ENCODE peak calls at places on chromosomes 2 and 18, in five cellular contexts. Q is lower lobe of right lung, S is prostate gland, U is cardiac fibroblast, I is ascending aorta. J is an unnamed sample.

GRCh38 chr2:191922736-191923651 is 76.1 kb upstream of the CAVIN2 start:
- DNase-seq in Q (no peak), S (no peak), U (no peak), I (no peak), J (peak)

GRCh38 chr2:217734999-217735398 is 267.8 kb downstream of the TNS1 start:
- DNase-seq in Q (no peak), S (no peak), U (no peak), I (no peak), J (no peak)

GRCh38 chr2:118112771-118113334 is 24.6 kb downstream of the INSIG2 start:
- DNase-seq in Q (no peak), S (no peak), U (peak), I (no peak), J (no peak)

GRCh38 chr2:102599486-102599885 is 19.9 kb upstream of the SLC9A2 start:
- DNase-seq in Q (no peak), S (no peak), U (no peak), I (no peak), J (no peak)

GRCh38 chr2:37561615-37562569 is 109.5 kb downstream of the CDC42EP3 start:
- DNase-seq in Q (no peak), S (no peak), U (peak), I (no peak), J (no peak)

GRCh38 chr2:27494944-27495554 is at the start of gene FNDC4:
- DNase-seq in Q (peak), S (no peak), U (no peak), I (no peak), J (no peak)

GRCh38 chr18:14092625-14093361 is 39.4 kb downstream of the ZNF519 start:
- DNase-seq in Q (no peak), S (no peak), U (no peak), I (no peak), J (no peak)

GRCh38 chr2:128535928-128536327 is 217.3 kb upstream of the HS6ST1 start:
- DNase-seq in Q (no peak), S (no peak), U (peak), I (no peak), J (no peak)

GRCh38 chr2:98346259-98347236 is at the start of gene CNGA3:
- DNase-seq in Q (no peak), S (no peak), U (peak), I (no peak), J (no peak)

GRCh38 chr2:42618972-42619371 is 50.5 kb downstream of the MTA3 start:
- DNase-seq in Q (no peak), S (no peak), U (peak), I (no peak), J (no peak)

GRCh38 chr2:181193550-181193949 is 213.1 kb downstream of the UBE2E3 start:
- DNase-seq in Q (no peak), S (no peak), U (no peak), I (no peak), J (no peak)

GRCh38 chr18:33355263-33355662 is 85.3 kb downstream of the CCDC178 start:
- DNase-seq in Q (no peak), S (no peak), U (no peak), I (no peak), J (no peak)

GRCh38 chr2:133886735-133887675 is 318.7 kb upstream of the NCKAP5 start:
- DNase-seq in Q (peak), S (peak), U (peak), I (no peak), J (peak)

GRCh38 chr2:42372801-42373200 is 11.8 kb upstream of the COX7A2L start:
- DNase-seq in Q (no peak), S (no peak), U (no peak), I (no peak), J (no peak)

GRCh38 chr2:25912851-25913695 is 34.8 kb upstream of the ASXL2 start:
- DNase-seq in Q (no peak), S (no peak), U (peak), I (no peak), J (no peak)

GRCh38 chr2:641501-642430 is 35.4 kb downstream of the TMEM18 start:
- DNase-seq in Q (no peak), S (peak), U (no peak), I (no peak), J (no peak)

GRCh38 chr2:88127888-88128653 is at the start of gene FABP1:
- DNase-seq in Q (no peak), S (no peak), U (no peak), I (no peak), J (no peak)

GRCh38 chr2:127597984-127598380 is 48.0 kb upstream of the GPR17 start:
- DNase-seq in Q (no peak), S (no peak), U (peak), I (no peak), J (no peak)

GRCh38 chr2:136696438-136696837 is 68.9 kb upstream of the THSD7B start:
- DNase-seq in Q (no peak), S (no peak), U (no peak), I (no peak), J (no peak)

GRCh38 chr18:66523219-66523991 is 80.5 kb downstream of the CDH19 start:
- DNase-seq in Q (no peak), S (no peak), U (no peak), I (no peak), J (no peak)

GRCh38 chr2:107358362-107358761 is 468.3 kb upstream of the RGPD4 start:
- DNase-seq in Q (no peak), S (no peak), U (no peak), I (no peak), J (no peak)

GRCh38 chr2:173590278-173590811 is 235.7 kb downstream of the CDCA7 start:
- DNase-seq in Q (peak), S (no peak), U (peak), I (no peak), J (no peak)

GRCh38 chr2:239466046-239466754 is 65.4 kb upstream of the HDAC4 start:
- DNase-seq in Q (no peak), S (no peak), U (no peak), I (no peak), J (no peak)

GRCh38 chr2:147808520-147808919 is 36.3 kb upstream of the ACVR2A start:
- DNase-seq in Q (no peak), S (no peak), U (no peak), I (no peak), J (no peak)

GRCh38 chr18:37519506-37520135 is 46.0 kb downstream of the CELF4 start:
- DNase-seq in Q (no peak), S (no peak), U (no peak), I (no peak), J (no peak)

GRCh38 chr2:164605295-164605694 is 16.0 kb downstream of the GRB14 start:
- DNase-seq in Q (no peak), S (no peak), U (peak), I (no peak), J (no peak)

GRCh38 chr2:62774555-62775366 is 69.2 kb downstream of the EHBP1 start:
- DNase-seq in Q (no peak), S (peak), U (peak), I (no peak), J (peak)

GRCh38 chr18:55138401-55138800 is 179.1 kb upstream of the CCDC68 start:
- DNase-seq in Q (no peak), S (no peak), U (no peak), I (no peak), J (no peak)

GRCh38 chr2:19352946-19353720 is 5.3 kb downstream of the OSR1 start:
- DNase-seq in Q (no peak), S (no peak), U (no peak), I (no peak), J (no peak)

GRCh38 chr2:9745153-9745899 is 97.9 kb upstream of the TAF1B start:
- DNase-seq in Q (no peak), S (no peak), U (peak), I (no peak), J (no peak)

DNA sequence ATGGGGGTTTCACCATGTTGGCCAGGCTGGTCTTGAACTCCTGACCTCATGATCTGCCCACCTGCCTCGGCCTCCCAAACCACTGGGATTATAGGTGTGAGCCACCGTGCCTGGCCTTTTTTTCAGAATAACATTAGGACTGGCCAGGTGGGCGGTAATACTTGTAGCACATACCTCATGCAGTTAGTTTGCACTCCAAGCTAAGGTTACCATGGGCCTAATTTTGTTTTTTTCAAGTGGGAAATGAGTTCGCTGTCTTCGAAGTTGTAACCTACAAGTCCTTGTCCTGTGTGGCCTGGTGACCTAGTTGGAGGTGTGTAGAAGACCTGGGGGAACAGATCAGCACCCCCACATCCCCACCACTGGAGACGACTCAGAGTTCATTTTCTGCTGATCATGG is 74.8 kb downstream of the LYPD1 start:
- DNase-seq in Q (no peak), S (no peak), U (no peak), I (no peak), J (no peak)
- TF ChIP-seq CTCF in Q (no peak), S (no peak), U (no peak), I (no peak), J (no peak)

GRCh38 chr2:86037141-86037794 is 68.4 kb downstream of the POLR1A start:
- DNase-seq in Q (peak), S (no peak), U (peak), I (no peak), J (no peak)

GRCh38 chr2:86037795-86038192 is 67.9 kb downstream of the POLR1A start:
- DNase-seq in Q (no peak), S (no peak), U (no peak), I (no peak), J (no peak)

GRCh38 chr2:86039178-86039962 is 66.3 kb downstream of the POLR1A start:
- DNase-seq in Q (no peak), S (no peak), U (no peak), I (no peak), J (no peak)

GRCh38 chr2:86039963-86040655 is 65.6 kb downstream of the POLR1A start:
- DNase-seq in Q (no peak), S (no peak), U (no peak), I (no peak), J (no peak)

GRCh38 chr2:86038291-86039081 is 67.2 kb downstream of the POLR1A start:
- DNase-seq in Q (no peak), S (no peak), U (peak), I (peak), J (no peak)
- H3K4me3 ChIP-seq in Q (no peak), S (no peak), U (no peak), I (no peak), J (no peak)

DNA sequence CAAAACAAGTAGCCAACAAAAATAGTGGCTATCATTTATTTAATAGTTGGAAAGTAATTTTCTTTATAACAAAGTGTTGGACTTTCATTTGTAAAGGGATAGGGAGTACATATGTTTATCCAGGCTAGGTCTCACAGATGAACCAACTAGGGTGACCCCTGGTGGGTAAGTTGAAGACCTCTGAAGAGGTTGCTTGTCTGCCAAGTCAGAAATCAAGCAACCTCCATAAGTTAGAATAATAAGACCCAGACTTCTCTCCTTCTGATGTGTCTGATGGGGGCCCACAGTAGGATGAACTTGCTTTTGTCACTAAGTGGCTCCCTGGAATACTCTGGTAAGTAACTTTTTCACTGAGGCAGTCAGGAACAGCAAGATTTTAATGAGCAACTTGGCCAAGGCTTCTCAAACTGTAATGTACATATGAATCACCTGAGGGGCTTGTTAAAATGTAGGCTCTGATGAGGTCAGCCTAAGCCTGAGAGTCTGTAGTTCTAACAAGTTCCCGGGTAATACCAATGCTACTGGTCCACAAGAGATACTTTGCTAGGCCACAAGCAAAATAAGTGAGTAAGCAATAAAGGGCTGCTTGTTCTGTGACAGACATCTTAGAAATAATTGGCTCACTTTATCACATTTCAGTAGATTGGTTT is 319.6 kb downstream of the PIK3C3 start:
- DNase-seq in Q (no peak), S (no peak), U (peak), I (no peak), J (no peak)
- TF ChIP-seq CTCF in Q (no peak), S (no peak), U (peak), I (no peak), J (no peak)

GRCh38 chr18:61657066-61657732 is 235.6 kb downstream of the RNF152 start:
- DNase-seq in Q (no peak), S (no peak), U (no peak), I (no peak), J (no peak)
- H3K4me3 ChIP-seq in Q (no peak), S (no peak), U (no peak), I (no peak), J (no peak)

GRCh38 chr18:44579745-44580144 is 100.9 kb upstream of the SETBP1 start:
- DNase-seq in Q (no peak), S (no peak), U (no peak), I (no peak), J (no peak)

GRCh38 chr18:44582432-44582831 is 98.3 kb upstream of the SETBP1 start:
- DNase-seq in Q (no peak), S (no peak), U (no peak), I (no peak), J (no peak)

GRCh38 chr18:44584900-44585299 is 95.8 kb upstream of the SETBP1 start:
- DNase-seq in Q (no peak), S (no peak), U (no peak), I (no peak), J (no peak)

GRCh38 chr18:44580159-44580558 is 100.5 kb upstream of the SETBP1 start:
- DNase-seq in Q (no peak), S (no peak), U (no peak), I (no peak), J (no peak)

DNA sequence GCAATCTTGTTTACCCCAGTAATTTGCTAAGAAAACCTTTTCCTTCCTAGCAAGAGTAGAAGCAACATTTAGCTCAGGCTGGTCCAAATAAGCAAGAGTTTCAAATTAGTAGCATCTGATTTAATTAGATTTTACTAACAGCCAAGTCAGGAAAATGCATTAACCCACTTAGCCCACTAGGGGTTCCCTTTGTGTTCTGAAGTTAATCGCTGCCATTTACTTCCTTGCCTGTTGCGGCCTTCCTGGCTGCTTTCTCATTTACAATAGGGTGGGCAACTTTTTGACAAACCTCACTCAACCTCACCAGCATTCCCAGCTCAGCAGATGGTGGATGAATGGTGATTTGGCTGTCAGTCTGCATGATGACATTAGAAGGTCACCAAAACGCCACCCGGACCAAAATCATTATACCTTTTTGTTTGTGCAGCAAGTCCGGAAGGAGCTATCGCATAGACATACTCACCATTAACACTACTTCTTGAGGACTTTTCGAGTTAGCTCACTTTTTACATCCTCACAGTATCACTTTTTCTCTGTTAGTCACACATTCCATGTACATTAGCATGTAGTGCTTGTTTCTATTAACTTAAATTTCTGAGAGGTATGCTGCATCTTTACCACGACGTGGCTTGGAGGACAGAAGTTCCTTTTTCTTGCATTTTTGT is 101.5 kb upstream of the SETBP1 start:
- DNase-seq in Q (no peak), S (no peak), U (peak), I (no peak), J (peak)
- TF ChIP-seq CTCF in Q (peak), S (peak), U (peak), I (peak), J (peak)

DNA sequence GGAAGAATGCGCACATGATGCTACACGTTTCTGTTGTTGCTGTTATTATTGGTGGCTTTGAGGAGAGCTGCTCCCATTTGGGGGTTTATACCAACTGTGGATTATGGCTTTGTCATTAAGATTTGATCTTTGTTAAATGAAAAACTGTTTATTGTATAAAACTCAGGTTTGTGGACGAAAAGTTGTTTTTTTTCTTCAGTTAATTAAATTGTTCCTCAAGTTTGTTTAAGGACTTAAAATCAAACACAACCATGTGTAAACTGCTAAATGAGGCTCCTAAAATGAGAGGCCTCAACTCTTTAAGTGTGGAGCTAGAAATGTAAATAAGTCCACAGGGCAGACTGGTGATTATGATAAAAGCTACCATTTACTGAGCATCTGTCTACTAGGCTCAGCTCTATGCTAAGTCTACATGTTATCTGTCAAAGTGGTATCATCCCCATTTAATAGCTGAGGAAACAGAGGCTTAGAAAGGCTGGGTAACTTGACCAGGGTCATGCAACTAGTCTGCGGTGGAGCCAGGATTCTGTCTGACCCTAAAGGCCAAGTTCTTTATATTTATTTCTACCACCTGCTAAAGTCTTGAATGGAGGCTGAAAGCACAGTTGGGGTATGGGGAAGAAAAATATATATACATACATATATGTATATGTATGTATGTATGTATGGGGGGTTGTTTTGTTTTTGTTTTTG is 4.1 kb downstream of the MYCN start:
- DNase-seq in Q (no peak), S (no peak), U (no peak), I (no peak), J (no peak)
- H3K4me3 ChIP-seq in Q (no peak), S (no peak), U (no peak), I (no peak), J (no peak)

DNA sequence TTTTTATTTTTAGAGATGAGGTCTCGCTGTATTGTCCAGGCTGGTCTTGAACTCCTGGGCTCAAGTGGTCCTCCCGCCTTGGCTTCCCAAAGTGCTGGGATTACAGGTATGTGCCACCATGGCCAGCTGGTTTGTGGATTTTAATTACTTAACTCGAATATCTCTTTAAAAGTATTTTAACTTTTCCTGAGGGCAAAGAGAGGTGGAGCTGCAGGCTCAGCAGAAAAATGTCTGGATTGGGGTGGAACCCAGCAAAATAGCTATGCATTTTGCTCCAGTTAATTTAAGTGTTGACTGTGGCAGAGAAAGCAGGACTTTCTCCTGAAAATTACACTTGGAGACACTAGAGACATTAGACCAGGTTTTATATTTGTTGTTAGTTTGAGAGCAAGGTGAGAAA is 35.5 kb upstream of the TXNDC2 start:
- DNase-seq in Q (no peak), S (no peak), U (no peak), I (no peak), J (no peak)
- TF ChIP-seq CTCF in Q (no peak), S (no peak), U (no peak), I (no peak), J (no peak)

J was measured in GM12864.